ENCODE peak calls at places on chromosome 21, in seven cellular contexts. R is activated gamma-delta T cell treated with Interleukin-2 at 50 U/mL for 16 hours; S is fibroblast of mammary gland; B is anterior cingulate cortex; O is neural crest cell; P is stimulated activated CD4-positive, alpha-beta T cell treated with anti-CD3 and anti-CD28 coated beads, Interleukin-1b, Interleukin-23, amount 100 ng/mL, for 1 hour; X is CD4-positive, CD25-positive, alpha-beta regulatory T cell. L is an unnamed sample.

GRCh38 chr21:38282921-38283320 is 26.1 kb downstream of the KCNJ15 start:
- DNase-seq in R (no peak), S (peak; percentile 83), B (no peak), O (no peak), P (no peak), X (no peak), L (no peak)

GRCh38 chr21:37799193-37800121 is 116.8 kb downstream of the KCNJ6 start:
- DNase-seq in R (no peak), S (no peak), B (no peak), O (peak; percentile 6), P (no peak), X (no peak), L (no peak)

GRCh38 chr21:39316729-39317128 is 3.3 kb upstream of the BRWD1 start:
- DNase-seq in R (no peak), S (no peak), B (no peak), O (no peak), P (no peak), X (no peak), L (no peak)

GRCh38 chr21:31576428-31576827 is 83.1 kb upstream of the SOD1 start:
- DNase-seq in R (no peak), S (peak; percentile 71), B (no peak), O (no peak), P (no peak), X (no peak), L (no peak)

GRCh38 chr21:30710499-30710898 is 8.1 kb downstream of the KRTAP21-3 start:
- DNase-seq in R (no peak), S (no peak), B (no peak), O (no peak), P (no peak), X (no peak), L (no peak)

GRCh38 chr21:37060296-37060695 is 12.6 kb downstream of the PIGP start:
- DNase-seq in R (no peak), S (peak; percentile 99), B (peak; percentile 47), O (peak; percentile 16), P (no peak), X (no peak), L (no peak)

GRCh38 chr21:16071082-16071481 is 341.3 kb downstream of the USP25 start:
- DNase-seq in R (no peak), S (peak; percentile 69), B (peak; percentile 84), O (no peak), P (no peak), X (no peak), L (peak; percentile 47)

GRCh38 chr21:42002421-42002958 is 7.7 kb downstream of the ZBTB21 start:
- DNase-seq in R (no peak), S (peak; percentile 95), B (no peak), O (no peak), P (peak; percentile 43), X (peak; percentile 88), L (no peak)

GRCh38 chr21:38938343-38938742 is 132.6 kb downstream of the ETS2 start:
- DNase-seq in R (peak; percentile 24), S (no peak), B (peak; percentile 19), O (no peak), P (no peak), X (peak; percentile 72), L (no peak)

GRCh38 chr21:28663111-28663693 is 329.5 kb downstream of the LTN1 start:
- DNase-seq in R (no peak), S (no peak), B (no peak), O (no peak), P (no peak), X (no peak), L (no peak)

GRCh38 chr21:44628707-44629391 is 2.0 kb downstream of the KRTAP10-9 start:
- DNase-seq in R (no peak), S (no peak), B (no peak), O (no peak), P (no peak), X (no peak), L (no peak)

GRCh38 chr21:42317341-42317741 is 2.1 kb upstream of the TFF3 start:
- DNase-seq in R (no peak), S (no peak), B (no peak), O (no peak), P (no peak), X (no peak), L (no peak)

GRCh38 chr21:41143596-41144325 is 24.2 kb upstream of the BACE2 start:
- DNase-seq in R (no peak), S (no peak), B (no peak), O (no peak), P (no peak), X (no peak), L (no peak)

GRCh38 chr21:16117851-16118592 is 388.2 kb downstream of the USP25 start:
- DNase-seq in R (no peak), S (peak; percentile 97), B (no peak), O (no peak), P (no peak), X (no peak), L (no peak)

GRCh38 chr21:45324430-45325205 is 36.9 kb upstream of the POFUT2 start:
- DNase-seq in R (no peak), S (no peak), B (no peak), O (no peak), P (no peak), X (no peak), L (no peak)